ENCODE peak calls at places on chromosomes 7 and 10, in five cellular contexts. One of them, this sample, is unnamed.

GRCh38 chr7:80869821-80870751 is 48.8 kb downstream of the SEMA3C start:
- DNase-seq in foreskin fibroblast: no peak
- DNase-seq in IMR-90: no peak
- DNase-seq in cardiac fibroblast: no peak
- DNase-seq in thoracic aorta: no peak
- DNase-seq in this sample: no peak

GRCh38 chr7:22586101-22586805 is 86.3 kb upstream of the STEAP1B start:
- DNase-seq in foreskin fibroblast: no peak
- DNase-seq in IMR-90: no peak
- DNase-seq in cardiac fibroblast: peak
- DNase-seq in thoracic aorta: no peak
- DNase-seq in this sample: no peak

GRCh38 chr10:73759512-73760115 is 15.4 kb downstream of the SEC24C start:
- DNase-seq in foreskin fibroblast: no peak
- DNase-seq in IMR-90: no peak
- DNase-seq in cardiac fibroblast: no peak
- DNase-seq in thoracic aorta: no peak
- DNase-seq in this sample: no peak

GRCh38 chr7:41162612-41163011 is 540.3 kb downstream of the INHBA start:
- DNase-seq in foreskin fibroblast: peak
- DNase-seq in IMR-90: peak
- DNase-seq in cardiac fibroblast: no peak
- DNase-seq in thoracic aorta: no peak
- DNase-seq in this sample: no peak

GRCh38 chr10:125494631-125495239 is 188.2 kb downstream of the TEX36 start:
- DNase-seq in foreskin fibroblast: no peak
- DNase-seq in IMR-90: no peak
- DNase-seq in cardiac fibroblast: no peak
- DNase-seq in thoracic aorta: no peak
- DNase-seq in this sample: no peak

GRCh38 chr10:35172574-35172973 is 45.9 kb downstream of the CREM start:
- DNase-seq in foreskin fibroblast: peak
- DNase-seq in IMR-90: peak
- DNase-seq in cardiac fibroblast: peak
- DNase-seq in thoracic aorta: no peak
- DNase-seq in this sample: no peak

GRCh38 chr7:129607471-129608120 is 3.9 kb upstream of the NRF1 start:
- DNase-seq in foreskin fibroblast: no peak
- DNase-seq in IMR-90: no peak
- DNase-seq in cardiac fibroblast: peak
- DNase-seq in thoracic aorta: no peak
- DNase-seq in this sample: peak

GRCh38 chr10:79335094-79335469 is 12.2 kb upstream of the PPIF start:
- DNase-seq in foreskin fibroblast: no peak
- DNase-seq in IMR-90: no peak
- DNase-seq in cardiac fibroblast: no peak
- DNase-seq in thoracic aorta: no peak
- DNase-seq in this sample: no peak

DNA sequence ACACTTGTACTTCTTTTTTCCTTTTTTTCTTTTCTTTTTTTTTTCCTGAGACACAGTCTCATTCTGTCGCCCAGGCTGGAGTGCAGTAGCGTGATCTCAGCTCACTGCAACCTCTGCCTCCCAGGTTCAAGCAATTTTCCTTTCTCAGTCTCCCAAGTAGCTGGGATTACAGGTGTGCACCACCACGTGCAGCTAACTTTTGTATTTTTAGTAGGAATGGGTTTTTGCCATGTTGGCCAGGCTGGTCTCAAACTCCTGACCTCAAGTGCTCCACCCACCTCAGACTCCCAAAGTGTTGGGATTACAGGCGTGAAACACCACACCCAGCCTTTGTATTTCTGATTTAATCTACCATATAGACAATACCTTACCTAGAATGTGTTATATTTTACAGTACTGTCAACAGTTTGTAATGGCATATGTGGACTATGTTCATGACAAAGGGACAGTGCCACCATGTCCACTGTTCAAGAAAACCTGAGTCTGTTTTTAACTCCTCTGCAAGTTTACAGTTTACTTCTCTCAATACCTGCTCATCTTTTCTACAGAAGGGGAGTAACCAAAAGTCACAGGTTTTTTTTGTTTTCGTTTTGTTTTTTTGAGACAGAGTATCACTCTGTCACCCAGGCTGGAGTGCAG is 223.8 kb upstream of the KLF14 start:
- DNase-seq in foreskin fibroblast: no peak
- DNase-seq in IMR-90: no peak
- DNase-seq in cardiac fibroblast: no peak
- DNase-seq in thoracic aorta: no peak
- DNase-seq in this sample: no peak
- TF ChIP-seq CTCF in foreskin fibroblast: no peak
- TF ChIP-seq CTCF in IMR-90: no peak
- TF ChIP-seq CTCF in cardiac fibroblast: no peak
- TF ChIP-seq CTCF in thoracic aorta: no peak
- TF ChIP-seq CTCF in this sample: no peak

GRCh38 chr10:48821111-48821510 is 118.5 kb downstream of the LRRC18 start:
- DNase-seq in foreskin fibroblast: no peak
- DNase-seq in IMR-90: no peak
- DNase-seq in cardiac fibroblast: no peak
- DNase-seq in thoracic aorta: no peak
- DNase-seq in this sample: no peak
- TF ChIP-seq CTCF in foreskin fibroblast: no peak
- TF ChIP-seq CTCF in IMR-90: no peak
- TF ChIP-seq CTCF in cardiac fibroblast: no peak
- TF ChIP-seq CTCF in thoracic aorta: no peak
- TF ChIP-seq CTCF in this sample: no peak

GRCh38 chr10:23534761-23535160 is 95.9 kb downstream of the OTUD1 start:
- DNase-seq in foreskin fibroblast: no peak
- DNase-seq in IMR-90: no peak
- DNase-seq in cardiac fibroblast: no peak
- DNase-seq in thoracic aorta: no peak
- DNase-seq in this sample: no peak

GRCh38 chr10:23538968-23539367 is 100.1 kb downstream of the OTUD1 start:
- DNase-seq in foreskin fibroblast: no peak
- DNase-seq in IMR-90: no peak
- DNase-seq in cardiac fibroblast: no peak
- DNase-seq in thoracic aorta: no peak
- DNase-seq in this sample: no peak

GRCh38 chr10:23534328-23534727 is 95.5 kb downstream of the OTUD1 start:
- DNase-seq in foreskin fibroblast: no peak
- DNase-seq in IMR-90: no peak
- DNase-seq in cardiac fibroblast: no peak
- DNase-seq in thoracic aorta: no peak
- DNase-seq in this sample: no peak

GRCh38 chr10:23533212-23533611 is 94.3 kb downstream of the OTUD1 start:
- DNase-seq in foreskin fibroblast: no peak
- DNase-seq in IMR-90: no peak
- DNase-seq in cardiac fibroblast: no peak
- DNase-seq in thoracic aorta: no peak
- DNase-seq in this sample: no peak

GRCh38 chr10:23535381-23535780 is 96.5 kb downstream of the OTUD1 start:
- DNase-seq in foreskin fibroblast: no peak
- DNase-seq in IMR-90: no peak
- DNase-seq in cardiac fibroblast: no peak
- DNase-seq in thoracic aorta: no peak
- DNase-seq in this sample: no peak
- TF ChIP-seq CTCF in foreskin fibroblast: no peak
- TF ChIP-seq CTCF in IMR-90: no peak
- TF ChIP-seq CTCF in cardiac fibroblast: no peak
- TF ChIP-seq CTCF in thoracic aorta: no peak
- TF ChIP-seq CTCF in this sample: no peak

GRCh38 chr7:2605608-2606538 is 25.9 kb upstream of the TTYH3 start:
- DNase-seq in foreskin fibroblast: no peak
- DNase-seq in IMR-90: no peak
- DNase-seq in cardiac fibroblast: no peak
- DNase-seq in thoracic aorta: no peak
- DNase-seq in this sample: no peak
- TF ChIP-seq CTCF in foreskin fibroblast: no peak
- TF ChIP-seq CTCF in IMR-90: no peak
- TF ChIP-seq CTCF in cardiac fibroblast: peak
- TF ChIP-seq CTCF in thoracic aorta: no peak
- TF ChIP-seq CTCF in this sample: no peak

GRCh38 chr10:12727832-12728215 is 273.7 kb downstream of the CCDC3 start:
- DNase-seq in foreskin fibroblast: no peak
- DNase-seq in IMR-90: no peak
- DNase-seq in cardiac fibroblast: peak
- DNase-seq in thoracic aorta: no peak
- DNase-seq in this sample: no peak

GRCh38 chr10:12726971-12727831 is 274.3 kb downstream of the CCDC3 start:
- DNase-seq in foreskin fibroblast: no peak
- DNase-seq in IMR-90: no peak
- DNase-seq in cardiac fibroblast: no peak
- DNase-seq in thoracic aorta: no peak
- DNase-seq in this sample: no peak

GRCh38 chr10:12730809-12731519 is 270.5 kb downstream of the CCDC3 start:
- DNase-seq in foreskin fibroblast: peak
- DNase-seq in IMR-90: peak
- DNase-seq in cardiac fibroblast: peak
- DNase-seq in thoracic aorta: no peak
- DNase-seq in this sample: no peak

GRCh38 chr10:12728569-12728968 is 272.9 kb downstream of the CCDC3 start:
- DNase-seq in foreskin fibroblast: no peak
- DNase-seq in IMR-90: peak
- DNase-seq in cardiac fibroblast: peak
- DNase-seq in thoracic aorta: no peak
- DNase-seq in this sample: no peak

GRCh38 chr10:12729885-12730284 is 271.6 kb downstream of the CCDC3 start:
- DNase-seq in foreskin fibroblast: no peak
- DNase-seq in IMR-90: no peak
- DNase-seq in cardiac fibroblast: no peak
- DNase-seq in thoracic aorta: no peak
- DNase-seq in this sample: peak
- TF ChIP-seq CTCF in foreskin fibroblast: no peak
- TF ChIP-seq CTCF in IMR-90: peak
- TF ChIP-seq CTCF in cardiac fibroblast: peak
- TF ChIP-seq CTCF in thoracic aorta: no peak
- TF ChIP-seq CTCF in this sample: peak

GRCh38 chr7:117034851-117035462 is 81.7 kb downstream of the ST7 start:
- DNase-seq in foreskin fibroblast: peak
- DNase-seq in IMR-90: peak
- DNase-seq in cardiac fibroblast: peak
- DNase-seq in thoracic aorta: no peak
- DNase-seq in this sample: no peak

GRCh38 chr7:117036836-117037235 is 83.5 kb downstream of the ST7 start:
- DNase-seq in foreskin fibroblast: no peak
- DNase-seq in IMR-90: no peak
- DNase-seq in cardiac fibroblast: no peak
- DNase-seq in thoracic aorta: no peak
- DNase-seq in this sample: no peak

GRCh38 chr7:117032810-117033209 is 79.5 kb downstream of the ST7 start:
- DNase-seq in foreskin fibroblast: no peak
- DNase-seq in IMR-90: no peak
- DNase-seq in cardiac fibroblast: no peak
- DNase-seq in thoracic aorta: no peak
- DNase-seq in this sample: no peak

GRCh38 chr7:117036034-117036669 is 82.9 kb downstream of the ST7 start:
- DNase-seq in foreskin fibroblast: no peak
- DNase-seq in IMR-90: no peak
- DNase-seq in cardiac fibroblast: no peak
- DNase-seq in thoracic aorta: no peak
- DNase-seq in this sample: no peak

DNA sequence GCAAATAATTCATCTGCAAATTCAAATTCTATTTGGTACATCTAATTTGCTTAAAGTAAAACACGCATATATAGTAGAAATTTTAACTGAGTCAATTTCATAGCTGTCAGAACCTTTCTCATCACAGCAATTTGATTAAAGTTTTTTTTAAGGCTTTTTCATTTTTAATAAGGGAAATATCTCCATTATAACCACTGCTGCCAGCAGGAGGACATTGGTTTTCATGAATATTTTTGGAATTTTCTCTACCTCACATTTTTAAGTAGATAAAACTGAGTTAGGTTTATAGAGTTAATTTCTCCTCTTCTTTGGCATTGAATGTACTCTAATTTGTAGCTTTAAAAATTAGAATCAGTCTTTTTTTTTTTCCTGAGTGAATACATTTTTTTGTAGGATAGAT is 82.2 kb downstream of the ST7 start:
- DNase-seq in foreskin fibroblast: no peak
- DNase-seq in IMR-90: no peak
- DNase-seq in cardiac fibroblast: no peak
- DNase-seq in thoracic aorta: no peak
- DNase-seq in this sample: no peak
- TF ChIP-seq CTCF in foreskin fibroblast: no peak
- TF ChIP-seq CTCF in IMR-90: peak
- TF ChIP-seq CTCF in cardiac fibroblast: peak
- TF ChIP-seq CTCF in thoracic aorta: no peak
- TF ChIP-seq CTCF in this sample: no peak

GRCh38 chr10:102628451-102628911 is 15.8 kb upstream of the TRIM8 start:
- DNase-seq in foreskin fibroblast: no peak
- DNase-seq in IMR-90: no peak
- DNase-seq in cardiac fibroblast: no peak
- DNase-seq in thoracic aorta: no peak
- DNase-seq in this sample: peak
- TF ChIP-seq CTCF in foreskin fibroblast: no peak
- TF ChIP-seq CTCF in IMR-90: peak
- TF ChIP-seq CTCF in cardiac fibroblast: peak
- TF ChIP-seq CTCF in thoracic aorta: peak
- TF ChIP-seq CTCF in this sample: peak

GRCh38 chr7:44104880-44105771 is 981 bp downstream of the AEBP1 start:
- DNase-seq in foreskin fibroblast: peak
- DNase-seq in IMR-90: peak
- DNase-seq in cardiac fibroblast: peak
- DNase-seq in thoracic aorta: no peak
- DNase-seq in this sample: no peak
- TF ChIP-seq CTCF in foreskin fibroblast: peak
- TF ChIP-seq CTCF in IMR-90: no peak
- TF ChIP-seq CTCF in cardiac fibroblast: no peak
- TF ChIP-seq CTCF in thoracic aorta: no peak
- TF ChIP-seq CTCF in this sample: no peak

DNA sequence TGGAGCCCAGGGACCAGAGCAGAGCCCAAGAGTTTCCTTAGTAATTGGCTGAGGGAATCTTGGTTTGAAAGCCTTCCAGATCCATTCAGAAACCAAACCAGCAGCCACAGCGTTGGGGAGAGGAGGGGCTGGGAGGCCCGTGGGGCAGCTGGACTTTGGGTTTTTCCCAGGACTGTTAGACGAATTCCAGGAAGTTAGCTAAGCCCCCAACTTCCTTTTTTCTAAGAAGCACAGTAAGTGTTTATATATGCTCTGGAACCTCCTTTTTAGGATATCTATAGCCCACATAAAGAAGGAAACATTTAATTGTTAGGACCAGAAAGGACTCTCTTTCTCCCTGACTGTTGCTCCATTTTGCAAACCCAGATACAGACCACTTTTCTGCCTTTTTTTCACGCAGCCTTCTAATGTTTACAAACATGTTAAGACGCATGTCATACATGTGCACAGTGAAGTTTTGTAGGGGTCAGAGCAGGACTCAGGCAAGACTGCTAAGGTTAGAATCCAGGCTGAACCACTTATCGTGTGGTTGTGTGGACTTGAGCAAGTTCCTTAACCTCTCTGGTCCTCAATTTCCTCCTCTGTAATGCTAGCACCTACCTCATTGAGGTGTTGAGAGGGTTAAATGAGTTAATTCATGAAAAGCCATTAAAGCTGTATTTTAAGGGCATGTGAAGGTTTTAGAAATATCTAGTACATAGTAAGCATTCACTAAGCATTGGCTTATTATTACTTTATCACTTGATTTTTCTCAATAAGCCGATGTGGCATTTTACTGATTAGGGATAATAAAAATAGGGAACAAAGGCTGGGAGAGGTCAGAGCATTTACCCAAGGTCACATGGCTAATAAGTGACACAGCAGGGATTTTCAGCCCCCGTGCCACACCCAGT is 42.4 kb downstream of the TBATA start:
- DNase-seq in foreskin fibroblast: no peak
- DNase-seq in IMR-90: peak
- DNase-seq in cardiac fibroblast: peak
- DNase-seq in thoracic aorta: no peak
- DNase-seq in this sample: no peak
- TF ChIP-seq CTCF in foreskin fibroblast: no peak
- TF ChIP-seq CTCF in IMR-90: no peak
- TF ChIP-seq CTCF in cardiac fibroblast: no peak
- TF ChIP-seq CTCF in thoracic aorta: no peak
- TF ChIP-seq CTCF in this sample: no peak

This sample was measured in BE2C.